ENCODE peak calls at places on chromosomes 2 and 18, in four cellular contexts. I, D, P and S are unnamed samples.

GRCh38 chr2:202135111-202135874 is 62.2 kb downstream of the KIAA2012 start:
- DNase-seq in I (peak), D (peak), P (peak), S (no peak)

GRCh38 chr2:200087451-200087850 is 132.1 kb downstream of the MAIP1 start:
- DNase-seq in I (no peak), D (no peak), P (no peak), S (no peak)

GRCh38 chr2:88838165-88838635 is 146.7 kb downstream of the RPIA start:
- DNase-seq in I (no peak), D (no peak), P (peak), S (peak)

GRCh38 chr2:164620873-164621760 is at the start of gene GRB14:
- DNase-seq in I (peak), D (peak), P (peak), S (peak)

GRCh38 chr2:134244091-134244490 is 9.8 kb upstream of the MGAT5 start:
- DNase-seq in I (no peak), D (no peak), P (no peak), S (no peak)

GRCh38 chr2:239372835-239373234 is 28.0 kb downstream of the HDAC4 start:
- DNase-seq in I (no peak), D (no peak), P (peak), S (no peak)

GRCh38 chr2:1511455-1511854 is 98.2 kb downstream of the TPO start:
- DNase-seq in I (no peak), D (no peak), P (no peak), S (no peak)

GRCh38 chr2:46416280-46416679 is 63.1 kb upstream of the TMEM247 start:
- DNase-seq in I (no peak), D (no peak), P (no peak), S (no peak)

GRCh38 chr2:198913394-198914152 is 544.2 kb downstream of the SATB2 start:
- DNase-seq in I (no peak), D (no peak), P (no peak), S (no peak)

GRCh38 chr2:241770185-241770935 is 6.3 kb upstream of the GAL3ST2 start:
- DNase-seq in I (peak), D (no peak), P (no peak), S (no peak)

GRCh38 chr18:71442830-71443229 is 1101.3 kb downstream of the CBLN2 start:
- DNase-seq in I (no peak), D (no peak), P (no peak), S (no peak)

GRCh38 chr2:127401757-127402695 is 14.3 kb upstream of the MAP3K2 start:
- DNase-seq in I (no peak), D (peak), P (peak), S (peak)

GRCh38 chr2:213234641-213235040 is 49.6 kb upstream of the SPAG16 start:
- DNase-seq in I (no peak), D (no peak), P (no peak), S (no peak)

GRCh38 chr2:218257390-218257981 is 3.3 kb upstream of the GPBAR1 start:
- DNase-seq in I (no peak), D (no peak), P (peak), S (peak)

GRCh38 chr2:200523158-200523557 is 2.8 kb upstream of the SGO2 start:
- DNase-seq in I (no peak), D (peak), P (no peak), S (no peak)

GRCh38 chr2:135617501-135618015 is 86.3 kb downstream of the R3HDM1 start:
- DNase-seq in I (no peak), D (no peak), P (no peak), S (no peak)

GRCh38 chr2:4803396-4803795 is 888.8 kb upstream of the SOX11 start:
- DNase-seq in I (no peak), D (no peak), P (no peak), S (no peak)

GRCh38 chr18:7617738-7618422 is 50.8 kb downstream of the PTPRM start:
- DNase-seq in I (no peak), D (peak), P (no peak), S (no peak)

GRCh38 chr2:240133401-240133800 is 2.7 kb downstream of the COPS9 start:
- DNase-seq in I (no peak), D (no peak), P (no peak), S (no peak)

GRCh38 chr2:72920317-72921087 is 3.2 kb downstream of the EMX1 start:
- DNase-seq in I (no peak), D (peak), P (peak), S (peak)

GRCh38 chr2:217873371-217873770 is 129.4 kb downstream of the TNS1 start:
- DNase-seq in I (no peak), D (no peak), P (no peak), S (no peak)

GRCh38 chr2:150479075-150479915 is 8.2 kb downstream of the RND3 start:
- DNase-seq in I (no peak), D (no peak), P (no peak), S (no peak)

GRCh38 chr2:20972792-20973565 is 70.9 kb downstream of the APOB start:
- DNase-seq in I (no peak), D (no peak), P (no peak), S (no peak)

GRCh38 chr2:54329482-54330225 is 73.6 kb upstream of the TSPYL6 start:
- DNase-seq in I (no peak), D (no peak), P (no peak), S (no peak)

GRCh38 chr2:138209009-138209408 is 244.7 kb downstream of the HNMT start:
- DNase-seq in I (no peak), D (no peak), P (no peak), S (no peak)

GRCh38 chr18:61980355-61980754 is 87.5 kb upstream of the RNF152 start:
- DNase-seq in I (no peak), D (no peak), P (no peak), S (no peak)

GRCh38 chr2:15281681-15282080 is 279.5 kb downstream of the NBAS start:
- DNase-seq in I (no peak), D (no peak), P (no peak), S (no peak)

GRCh38 chr2:160970052-160970846 is 190.0 kb upstream of the TANK start:
- DNase-seq in I (no peak), D (peak), P (peak), S (peak)

GRCh38 chr18:59629894-59630293 is 67.3 kb downstream of the CCBE1 start:
- DNase-seq in I (peak), D (no peak), P (no peak), S (no peak)

GRCh38 chr2:165274698-165275097 is 35.5 kb downstream of the SCN2A start:
- DNase-seq in I (peak), D (peak), P (no peak), S (no peak)

GRCh38 chr2:9207641-9208301 is 1.2 kb downstream of the ASAP2 start:
- DNase-seq in I (no peak), D (peak), P (peak), S (no peak)

GRCh38 chr2:144560254-144560653 is 40.3 kb upstream of the ZEB2 start:
- DNase-seq in I (no peak), D (no peak), P (no peak), S (no peak)

GRCh38 chr18:35571138-35571537 is 10.4 kb upstream of the GALNT1 start:
- DNase-seq in I (no peak), D (no peak), P (no peak), S (no peak)

GRCh38 chr2:25389161-25389560 is 47.4 kb upstream of the DNMT3A start:
- DNase-seq in I (no peak), D (no peak), P (no peak), S (no peak)

GRCh38 chr2:228728961-228729360 is 542.1 kb downstream of the PID1 start:
- DNase-seq in I (no peak), D (no peak), P (no peak), S (no peak)

GRCh38 chr18:23711421-23711820 is 22.2 kb downstream of the LAMA3 start:
- DNase-seq in I (no peak), D (no peak), P (peak), S (no peak)

GRCh38 chr2:199842631-199843030 is 8.4 kb downstream of the FTCDNL1 start:
- DNase-seq in I (no peak), D (no peak), P (no peak), S (no peak)

GRCh38 chr2:168343586-168343985 is 96.2 kb upstream of the STK39 start:
- DNase-seq in I (no peak), D (no peak), P (no peak), S (no peak)

GRCh38 chr2:213923543-213923942 is 487.3 kb upstream of the VWC2L start:
- DNase-seq in I (no peak), D (no peak), P (no peak), S (no peak)

GRCh38 chr18:77061946-77062517 is 70.6 kb downstream of the MBP start:
- DNase-seq in I (no peak), D (no peak), P (peak), S (peak)
- TF ChIP-seq CTCF in I (no peak), D (no peak), P (no peak), S (no peak)

DNA sequence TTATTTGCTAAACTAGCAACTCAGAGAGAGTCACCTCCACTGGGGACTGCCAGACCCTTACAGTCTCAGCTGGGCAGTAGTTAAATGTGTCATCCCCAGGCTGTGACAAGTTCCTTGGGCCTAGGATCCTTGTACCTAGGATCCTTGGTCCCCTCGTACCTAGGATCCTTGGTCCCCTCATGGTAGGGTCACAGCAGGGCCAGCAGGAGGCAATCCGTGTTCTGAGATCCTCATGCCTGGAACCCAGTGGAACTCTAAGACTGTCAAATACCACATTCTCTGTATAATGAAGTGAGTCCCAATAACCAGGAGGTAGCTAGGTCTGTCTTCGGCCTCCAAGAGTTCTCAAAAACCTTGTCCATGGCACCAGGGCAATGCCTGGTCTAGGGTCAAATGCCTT is 60.8 kb downstream of the LYPD6B start:
- DNase-seq in I (no peak), D (no peak), P (no peak), S (no peak)
- TF ChIP-seq CTCF in I (no peak), D (no peak), P (no peak), S (no peak)

GRCh38 chr2:231761735-231762134 is 19.3 kb downstream of the PDE6D start:
- DNase-seq in I (no peak), D (no peak), P (no peak), S (no peak)

GRCh38 chr2:231764752-231765151 is 16.3 kb downstream of the PDE6D start:
- DNase-seq in I (no peak), D (no peak), P (no peak), S (no peak)

GRCh38 chr2:231764124-231764523 is 17.0 kb downstream of the PDE6D start:
- DNase-seq in I (no peak), D (no peak), P (no peak), S (no peak)

GRCh38 chr2:231769170-231770136 is 11.6 kb downstream of the PDE6D start:
- DNase-seq in I (no peak), D (no peak), P (no peak), S (no peak)

GRCh38 chr2:231765496-231765929 is 15.6 kb downstream of the PDE6D start:
- DNase-seq in I (no peak), D (no peak), P (no peak), S (no peak)
- TF ChIP-seq CTCF in I (no peak), D (no peak), P (no peak), S (no peak)

DNA sequence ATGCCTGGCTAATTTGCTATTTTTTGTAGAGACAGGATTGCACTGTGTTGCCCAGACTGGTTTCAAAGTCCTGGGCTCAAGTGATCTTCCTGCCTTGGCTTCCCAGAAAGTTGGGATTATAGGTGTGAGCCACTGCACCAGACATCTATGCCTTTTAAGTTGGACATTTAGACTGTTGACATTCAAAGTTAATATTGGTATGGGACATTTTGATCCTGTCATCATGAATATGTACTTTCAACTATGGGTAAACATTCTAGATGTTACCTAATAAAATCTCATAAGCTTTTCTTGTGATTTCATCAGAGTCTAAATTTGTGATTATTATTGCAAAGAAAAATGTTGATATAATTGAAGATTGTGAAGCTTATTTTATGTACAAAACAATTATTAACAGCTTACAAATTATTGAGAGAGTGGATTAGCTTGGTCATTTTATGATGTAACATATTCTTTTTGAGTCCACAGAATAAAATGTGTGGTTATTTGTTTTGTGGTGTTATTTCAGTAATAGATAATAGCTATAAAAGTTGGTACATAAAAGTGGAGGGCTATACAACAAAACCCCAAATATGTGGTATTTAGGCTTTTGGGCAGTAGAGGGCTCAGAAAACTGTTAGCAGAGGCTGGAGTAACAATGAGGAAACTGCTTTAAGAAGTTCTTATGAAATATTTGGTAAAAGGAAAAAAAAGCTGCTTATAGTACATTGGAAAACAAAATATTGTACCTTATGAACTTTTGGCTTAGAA is 41.4 kb downstream of the STARD6 start:
- DNase-seq in I (no peak), D (no peak), P (no peak), S (no peak)
- TF ChIP-seq CTCF in I (no peak), D (no peak), P (no peak), S (no peak)

DNA sequence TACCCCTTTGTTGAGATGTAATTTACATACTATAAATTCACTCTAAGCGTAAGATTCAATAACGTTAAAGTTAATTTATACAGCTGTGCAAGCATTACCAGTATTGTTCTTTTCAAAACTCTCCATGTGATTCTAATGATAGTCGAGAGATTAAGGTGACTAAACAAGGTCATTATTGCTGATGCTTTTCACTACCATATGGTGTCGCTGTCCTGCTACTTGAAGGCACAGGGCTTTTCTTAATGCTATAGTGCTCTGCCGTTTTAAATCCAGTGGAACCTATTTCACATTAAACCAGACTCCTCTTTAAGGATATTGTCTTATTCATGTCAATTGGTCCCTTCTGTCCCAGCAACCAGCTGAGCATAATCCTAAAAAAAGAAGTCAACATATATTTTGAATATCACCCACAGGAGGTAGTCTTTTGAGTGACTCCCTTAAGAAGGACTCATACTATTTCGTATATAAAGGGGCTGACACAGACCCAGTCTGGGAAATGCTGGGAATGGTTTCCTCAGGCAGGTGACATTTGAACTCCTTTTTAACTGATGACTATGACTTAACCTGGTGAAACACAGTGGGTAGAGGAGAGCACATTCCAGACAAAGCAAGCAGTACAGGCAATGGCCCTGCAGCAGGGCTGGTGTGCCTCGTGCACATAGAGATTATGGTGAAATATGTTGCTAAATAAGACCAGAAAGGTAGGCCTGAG is 53.9 kb upstream of the CYTIP start:
- DNase-seq in I (no peak), D (no peak), P (peak), S (peak)
- TF ChIP-seq CTCF in I (peak), D (peak), P (peak), S (peak)

GRCh38 chr2:122737429-122738077 is 982.1 kb downstream of the TSN start:
- DNase-seq in I (no peak), D (no peak), P (no peak), S (no peak)
- TF ChIP-seq CTCF in I (no peak), D (no peak), P (no peak), S (no peak)

GRCh38 chr2:101983928-101984327 is 7.8 kb upstream of the IL1R2 start:
- DNase-seq in I (no peak), D (no peak), P (no peak), S (no peak)
- TF ChIP-seq CTCF in I (no peak), D (peak), P (no peak), S (no peak)

GRCh38 chr18:33195795-33196194 is 244.7 kb downstream of the CCDC178 start:
- DNase-seq in I (no peak), D (no peak), P (no peak), S (no peak)

GRCh38 chr18:33205777-33206176 is 234.7 kb downstream of the CCDC178 start:
- DNase-seq in I (no peak), D (no peak), P (no peak), S (no peak)

DNA sequence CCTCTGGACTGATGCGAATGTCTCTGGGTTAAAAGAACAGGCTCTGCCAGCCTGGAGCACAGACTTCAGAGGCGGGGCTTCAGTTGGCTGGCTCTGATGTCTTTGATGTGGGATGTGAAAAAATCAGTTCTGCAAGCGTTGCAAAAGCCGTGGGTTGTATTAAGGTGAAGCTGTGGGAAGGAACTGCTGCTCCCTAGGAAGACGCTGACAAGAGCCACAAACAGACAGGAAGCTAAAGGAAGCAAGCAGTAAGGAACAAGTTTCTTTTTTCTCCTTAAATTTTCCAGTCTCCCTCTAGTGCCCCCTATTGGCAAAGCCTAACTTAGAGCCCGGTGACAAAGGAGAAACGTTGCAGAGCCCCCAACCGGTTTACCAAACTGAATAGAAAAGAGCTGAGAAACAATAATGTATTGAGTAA is 239.0 kb downstream of the CCDC178 start:
- DNase-seq in I (no peak), D (peak), P (no peak), S (no peak)
- TF ChIP-seq CTCF in I (no peak), D (peak), P (no peak), S (no peak)